ENCODE peak calls at places on chromosome 14, in six cellular contexts. T is GM12891, N is HepG2, I is GM12878, F is K562, Y is H1. X is an unnamed sample.

GRCh38 chr14:72545411-72546311 is 348.2 kb downstream of the DPF3 start:
- DNase-seq in T (no peak), N (no peak), I (no peak), F (no peak), Y (no peak), X (no peak)

GRCh38 chr14:75334191-75335051 is 55.8 kb downstream of the FOS start:
- DNase-seq in T (peak), N (no peak), I (peak), F (no peak), Y (no peak), X (peak)

GRCh38 chr14:31122098-31122611 is 85.4 kb downstream of the HECTD1 start:
- DNase-seq in T (no peak), N (no peak), I (no peak), F (no peak), Y (no peak), X (no peak)

GRCh38 chr14:94383777-94384176 is 4.6 kb downstream of the SERPINA1 start:
- DNase-seq in T (no peak), N (no peak), I (no peak), F (no peak), Y (peak), X (no peak)

GRCh38 chr14:63982629-63983028 is 129.8 kb downstream of the SYNE2 start:
- DNase-seq in T (no peak), N (no peak), I (no peak), F (no peak), Y (no peak), X (no peak)

GRCh38 chr14:21343035-21343794 is 40.6 kb downstream of the SUPT16H start:
- DNase-seq in T (no peak), N (no peak), I (no peak), F (no peak), Y (no peak), X (no peak)

GRCh38 chr14:74203546-74203945 is 35.7 kb upstream of the VSX2 start:
- DNase-seq in T (no peak), N (no peak), I (no peak), F (no peak), Y (no peak), X (no peak)

GRCh38 chr14:25090716-25091454 is 40.9 kb upstream of the STXBP6 start:
- DNase-seq in T (no peak), N (no peak), I (no peak), F (no peak), Y (no peak), X (no peak)

GRCh38 chr14:96762650-96763049 is 34.5 kb upstream of the VRK1 start:
- DNase-seq in T (peak), N (peak), I (peak), F (peak), Y (no peak), X (peak)

GRCh38 chr14:23041729-23042128 is 283 bp upstream of the PSMB11 start:
- DNase-seq in T (no peak), N (no peak), I (no peak), F (no peak), Y (no peak), X (no peak)

GRCh38 chr14:102775855-102776760 is 1.1 kb upstream of the TRAF3 start:
- DNase-seq in T (no peak), N (peak), I (no peak), F (peak), Y (no peak), X (no peak)

GRCh38 chr14:91780452-91780851 is 48.6 kb upstream of the CATSPERB start:
- DNase-seq in T (no peak), N (peak), I (no peak), F (no peak), Y (no peak), X (no peak)

GRCh38 chr14:69059658-69060648 is 80.9 kb upstream of the ACTN1 start:
- DNase-seq in T (no peak), N (no peak), I (no peak), F (no peak), Y (no peak), X (no peak)

GRCh38 chr14:103711516-103712431 is 3.5 kb downstream of the XRCC3 start:
- DNase-seq in T (no peak), N (no peak), I (no peak), F (no peak), Y (no peak), X (no peak)

GRCh38 chr14:85516239-85517112 is 13.5 kb upstream of the FLRT2 start:
- DNase-seq in T (no peak), N (no peak), I (no peak), F (no peak), Y (no peak), X (no peak)

GRCh38 chr14:94037954-94038353 is 11.8 kb downstream of the OTUB2 start:
- DNase-seq in T (no peak), N (no peak), I (no peak), F (no peak), Y (no peak), X (no peak)

GRCh38 chr14:75201087-75201486 is 24.7 kb upstream of the TMED10 start:
- DNase-seq in T (no peak), N (no peak), I (no peak), F (no peak), Y (no peak), X (no peak)

GRCh38 chr14:83798421-83798820 is 1731.5 kb upstream of the FLRT2 start:
- DNase-seq in T (no peak), N (no peak), I (no peak), F (no peak), Y (no peak), X (no peak)

GRCh38 chr14:92225731-92226130 is 97.2 kb upstream of the SLC24A4 start:
- DNase-seq in T (no peak), N (no peak), I (no peak), F (no peak), Y (no peak), X (no peak)

GRCh38 chr14:92663049-92663448 is 85.4 kb downstream of the LGMN start:
- DNase-seq in T (no peak), N (no peak), I (no peak), F (no peak), Y (no peak), X (no peak)

GRCh38 chr14:37142835-37143499 is 29.4 kb downstream of the SLC25A21 start:
- DNase-seq in T (no peak), N (peak), I (no peak), F (no peak), Y (no peak), X (no peak)

GRCh38 chr14:101833045-101833444 is 71.5 kb downstream of the PPP2R5C start:
- DNase-seq in T (no peak), N (no peak), I (no peak), F (no peak), Y (no peak), X (no peak)

GRCh38 chr14:93333631-93334095 is 827 bp upstream of the BTBD7 start:
- DNase-seq in T (no peak), N (no peak), I (no peak), F (no peak), Y (no peak), X (no peak)

GRCh38 chr14:74856366-74856765 is 19.6 kb downstream of the PROX2 start:
- DNase-seq in T (no peak), N (no peak), I (no peak), F (no peak), Y (no peak), X (no peak)

GRCh38 chr14:99519347-99519881 is 38.2 kb downstream of the CCNK start:
- DNase-seq in T (no peak), N (no peak), I (no peak), F (no peak), Y (no peak), X (no peak)

GRCh38 chr14:76926521-76927251 is 100.5 kb downstream of the LRRC74A start:
- DNase-seq in T (peak), N (no peak), I (no peak), F (no peak), Y (no peak), X (peak)

DNA sequence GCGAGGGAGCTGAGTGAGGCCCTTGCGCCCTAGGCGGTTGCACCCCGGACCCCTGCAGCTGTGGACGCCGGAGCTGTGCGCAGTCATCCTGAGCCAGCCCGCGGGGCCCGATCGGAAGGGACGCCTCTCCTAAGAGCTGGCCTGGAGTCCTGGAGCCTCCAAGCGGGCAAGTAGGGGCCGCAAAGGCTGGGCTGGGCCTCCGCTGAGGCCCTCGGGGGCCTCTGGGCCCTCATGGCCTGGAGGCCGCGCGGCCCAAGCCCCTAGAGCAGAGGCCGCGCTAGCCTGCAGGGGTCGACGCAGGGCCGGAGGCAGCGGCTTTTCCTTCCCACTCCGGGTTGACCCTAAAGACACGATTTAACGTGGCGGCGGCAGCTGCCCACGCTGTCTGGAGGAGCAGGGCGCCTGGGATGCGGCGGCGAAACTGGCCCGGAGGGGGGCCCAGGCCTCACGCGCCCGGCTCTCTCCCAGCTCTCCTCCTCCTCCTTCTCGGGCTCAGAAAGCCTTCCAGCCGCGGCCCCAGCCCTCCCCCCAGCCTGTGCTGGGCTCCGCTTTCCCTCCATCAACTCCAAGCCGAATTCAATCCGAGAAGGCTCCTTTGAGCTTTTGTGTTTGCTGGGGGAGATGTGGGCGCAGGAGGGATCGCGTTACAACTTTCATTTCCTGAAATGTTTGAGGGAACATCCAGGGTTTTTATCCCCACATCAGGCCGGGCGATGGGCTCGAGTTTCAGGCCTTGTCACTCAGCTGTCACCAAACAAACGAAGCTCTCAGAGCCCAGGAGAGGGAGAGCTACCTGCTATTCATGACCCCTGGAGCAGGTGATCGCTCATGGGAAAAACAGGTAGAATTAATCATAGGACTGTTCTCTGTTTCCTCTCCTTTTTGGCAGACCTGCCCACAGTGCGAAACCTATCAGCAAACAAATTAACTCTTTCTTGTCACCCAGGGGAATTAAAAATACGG is 11.5 kb downstream of the SIX1 start:
- DNase-seq in T (no peak), N (no peak), I (no peak), F (no peak), Y (peak), X (no peak)
- TF ChIP-seq TAF1 in T (no peak), N (no peak), I (no peak), F (no peak), Y (no peak), X (no peak)

DNA sequence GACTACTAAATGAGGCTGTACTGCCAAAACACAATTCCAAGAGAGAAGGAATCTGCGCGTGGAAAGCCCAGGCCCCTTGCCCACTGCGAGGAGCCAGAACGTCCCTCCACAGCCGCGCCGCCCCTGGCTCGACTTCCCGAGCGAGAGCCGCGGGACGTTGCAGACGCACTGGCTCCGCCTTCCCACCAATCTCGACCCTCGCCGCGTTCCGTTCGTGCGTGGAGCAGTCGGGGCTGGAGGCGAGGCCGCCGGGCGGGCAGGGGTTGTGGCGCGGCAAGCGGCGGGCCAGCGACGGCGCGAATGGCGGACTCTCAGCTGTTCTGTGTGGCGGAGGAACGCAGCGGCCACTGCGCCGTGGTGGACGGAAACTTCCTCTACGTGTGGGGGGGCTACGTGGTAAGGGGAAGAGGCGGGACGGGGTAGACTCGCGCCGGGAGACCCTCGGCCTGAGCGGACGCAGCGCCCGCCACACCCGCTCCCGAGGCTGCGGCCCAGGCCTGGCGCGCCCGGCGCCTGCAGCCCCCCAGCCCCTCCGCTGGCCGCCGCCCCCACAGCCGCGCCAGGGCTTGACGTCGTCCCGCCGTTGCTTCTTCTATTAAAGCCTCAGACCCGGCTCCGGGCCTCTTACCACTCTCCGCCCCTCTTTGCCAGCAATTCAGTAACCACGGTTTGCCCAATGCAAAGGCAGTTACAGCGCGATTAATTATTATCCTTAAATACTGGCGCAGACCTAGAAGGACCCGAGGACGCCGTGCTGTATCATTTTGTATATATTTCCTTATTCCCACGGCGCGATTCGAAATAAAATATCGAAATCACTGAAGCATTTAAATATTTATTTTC is at the start of gene KLHDC1:
- DNase-seq in T (peak), N (peak), I (no peak), F (peak), Y (peak), X (peak)
- TF ChIP-seq POLR2A in T (no peak), N (peak), I (peak), F (peak), Y (peak), X (peak)

GRCh38 chr14:52922656-52923055 is 28.2 kb downstream of the FERMT2 start:
- DNase-seq in T (no peak), N (no peak), I (no peak), F (no peak), Y (no peak), X (no peak)
- TF ChIP-seq POLR2AphosphoS5 in T (no peak), N (no peak), I (no peak), F (no peak), Y (no peak), X (no peak)

DNA sequence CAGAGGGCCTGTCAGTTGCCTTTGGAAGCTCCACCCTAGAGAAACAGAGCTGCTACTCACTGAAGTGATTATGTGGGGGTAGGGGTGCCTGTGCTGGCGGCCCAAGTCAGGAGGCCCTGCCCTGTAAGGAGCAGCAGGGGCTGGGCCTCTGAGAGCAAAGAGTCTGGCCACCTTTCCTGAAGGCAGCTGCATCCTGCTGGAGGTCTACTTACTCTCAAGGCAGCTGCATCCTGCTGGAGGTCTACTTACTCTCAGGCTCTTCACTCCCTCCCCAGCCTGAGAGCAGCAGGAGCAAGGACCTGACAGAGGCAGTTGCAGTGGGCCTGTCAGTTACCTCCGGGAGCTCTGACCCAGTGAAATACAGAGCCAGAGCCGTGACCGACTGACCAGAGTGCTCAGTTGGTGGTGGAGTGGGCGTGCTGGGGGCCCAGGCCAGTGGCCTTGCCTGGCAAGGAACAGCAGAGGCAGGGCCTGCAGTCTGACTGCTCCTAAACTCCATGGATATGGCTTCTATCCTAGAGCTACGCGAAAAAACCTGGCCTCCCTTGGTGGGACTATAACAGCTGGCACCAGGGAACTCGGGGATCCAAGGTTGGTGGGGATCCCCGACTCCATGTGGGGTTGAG is 32.3 kb downstream of the RAD51B start:
- DNase-seq in T (no peak), N (no peak), I (no peak), F (no peak), Y (no peak), X (no peak)
- TF ChIP-seq TAF1 in T (no peak), N (no peak), I (no peak), F (no peak), Y (no peak), X (no peak)

GRCh38 chr14:104732931-104733681 is 9.1 kb downstream of the ADSS1 start:
- DNase-seq in T (no peak), N (no peak), I (no peak), F (no peak), Y (no peak), X (no peak)

GRCh38 chr14:104734601-104734990 is 10.6 kb downstream of the ADSS1 start:
- DNase-seq in T (no peak), N (no peak), I (no peak), F (no peak), Y (no peak), X (no peak)

GRCh38 chr14:104734991-104735779 is 11.2 kb downstream of the ADSS1 start:
- DNase-seq in T (no peak), N (peak), I (no peak), F (no peak), Y (no peak), X (no peak)

GRCh38 chr14:104732355-104732804 is 8.4 kb downstream of the ADSS1 start:
- DNase-seq in T (no peak), N (no peak), I (no peak), F (no peak), Y (no peak), X (no peak)

GRCh38 chr14:104734051-104734587 is 10.1 kb downstream of the ADSS1 start:
- DNase-seq in T (no peak), N (no peak), I (no peak), F (no peak), Y (no peak), X (no peak)
- TF ChIP-seq POLR2A in T (no peak), N (no peak), I (no peak), F (no peak), Y (no peak), X (no peak)

GRCh38 chr14:49951946-49952345 is 59.1 kb downstream of the ARF6 start:
- DNase-seq in T (no peak), N (no peak), I (no peak), F (no peak), Y (no peak), X (no peak)

GRCh38 chr14:49946320-49947141 is 53.6 kb downstream of the ARF6 start:
- DNase-seq in T (no peak), N (peak), I (no peak), F (peak), Y (no peak), X (no peak)

GRCh38 chr14:49953196-49953595 is 60.3 kb downstream of the ARF6 start:
- DNase-seq in T (no peak), N (no peak), I (no peak), F (no peak), Y (no peak), X (no peak)

GRCh38 chr14:49954171-49954631 is 61.3 kb downstream of the ARF6 start:
- DNase-seq in T (no peak), N (no peak), I (no peak), F (no peak), Y (no peak), X (no peak)

DNA sequence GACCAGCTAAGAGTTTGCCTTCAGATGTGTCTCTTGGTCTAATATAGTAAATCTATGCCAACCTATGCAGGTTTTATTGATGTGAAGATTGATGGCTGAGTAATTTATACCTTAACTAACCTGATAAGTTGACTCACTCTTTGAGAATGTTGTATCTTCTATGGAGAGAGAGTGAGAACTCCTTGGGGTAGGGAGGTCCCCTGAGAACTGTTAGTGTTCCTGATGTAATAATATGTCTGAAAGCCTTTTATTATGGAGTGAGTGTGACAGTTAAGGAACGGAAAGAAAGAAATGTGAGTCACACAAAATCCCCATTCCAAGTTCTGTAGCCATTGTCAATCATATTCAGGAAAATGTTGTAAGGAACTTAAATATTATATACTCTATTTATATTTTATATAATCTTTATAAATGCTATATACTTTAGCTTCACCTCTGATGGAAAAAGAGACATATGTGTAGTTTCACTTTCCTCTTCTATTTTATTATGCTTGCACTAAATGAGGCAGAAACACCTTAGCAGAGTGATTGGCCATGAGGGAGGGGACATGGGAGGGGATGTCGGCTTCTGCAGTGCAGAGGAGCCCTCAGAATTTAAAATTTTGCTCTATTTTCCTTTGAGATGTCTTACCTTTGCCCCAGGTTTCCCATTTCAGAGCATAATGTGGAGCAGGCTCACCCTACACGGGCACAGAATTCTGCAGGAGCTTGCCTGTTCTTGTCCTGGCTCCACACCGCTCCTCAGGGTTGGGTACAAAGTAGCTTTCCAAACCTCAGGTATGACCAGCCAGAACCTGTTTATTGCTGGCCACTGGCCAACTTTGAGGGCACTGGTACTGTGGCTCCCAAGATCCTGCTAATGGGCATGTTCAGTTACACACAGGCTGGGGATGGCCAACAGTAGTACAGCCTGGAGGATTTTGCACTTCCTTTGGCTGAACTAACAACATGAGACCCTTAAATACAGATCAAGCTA is 57.7 kb downstream of the ARF6 start:
- DNase-seq in T (no peak), N (no peak), I (no peak), F (no peak), Y (no peak), X (no peak)
- TF ChIP-seq POLR2AphosphoS5 in T (no peak), N (no peak), I (no peak), F (no peak), Y (no peak), X (no peak)

X was measured in GM12892.